ENCODE peak calls at places on chromosomes 11 and 22, in six cellular contexts. One of them, this sample, is unnamed.

GRCh38 chr11:108697872-108698473 is 33.1 kb downstream of the DDX10 start:
- DNase-seq in K562: peak
- DNase-seq in astrocyte: peak
- DNase-seq in fibroblast of mammary gland: peak
- DNase-seq in A549: peak
- DNase-seq in astrocyte of the cerebellum: peak
- DNase-seq in this sample: peak

GRCh38 chr22:27453688-27454087 is 347.9 kb downstream of the MN1 start:
- DNase-seq in K562: no peak
- DNase-seq in astrocyte: no peak
- DNase-seq in fibroblast of mammary gland: no peak
- DNase-seq in A549: no peak
- DNase-seq in astrocyte of the cerebellum: no peak
- DNase-seq in this sample: no peak

GRCh38 chr22:39209756-39210155 is 35.0 kb downstream of the PDGFB start:
- DNase-seq in K562: no peak
- DNase-seq in astrocyte: no peak
- DNase-seq in fibroblast of mammary gland: no peak
- DNase-seq in A549: no peak
- DNase-seq in astrocyte of the cerebellum: no peak
- DNase-seq in this sample: no peak

GRCh38 chr11:12122083-12122482 is 11.7 kb downstream of the MICAL2 start:
- DNase-seq in K562: peak
- DNase-seq in astrocyte: no peak
- DNase-seq in fibroblast of mammary gland: no peak
- DNase-seq in A549: peak
- DNase-seq in astrocyte of the cerebellum: no peak
- DNase-seq in this sample: no peak

GRCh38 chr11:62791501-62792192 is at the start of gene TMEM223:
- DNase-seq in K562: peak
- DNase-seq in astrocyte: peak
- DNase-seq in fibroblast of mammary gland: peak
- DNase-seq in A549: peak
- DNase-seq in astrocyte of the cerebellum: no peak
- DNase-seq in this sample: peak

GRCh38 chr11:33195391-33196190 is 34.3 kb upstream of the CSTF3 start:
- DNase-seq in K562: no peak
- DNase-seq in astrocyte: no peak
- DNase-seq in fibroblast of mammary gland: peak
- DNase-seq in A549: no peak
- DNase-seq in astrocyte of the cerebellum: no peak
- DNase-seq in this sample: no peak

GRCh38 chr11:7656704-7657103 is 16.6 kb downstream of the CYB5R2 start:
- DNase-seq in K562: no peak
- DNase-seq in astrocyte: no peak
- DNase-seq in fibroblast of mammary gland: no peak
- DNase-seq in A549: no peak
- DNase-seq in astrocyte of the cerebellum: no peak
- DNase-seq in this sample: no peak

GRCh38 chr11:11620251-11620965 is 1.4 kb downstream of the GALNT18 start:
- DNase-seq in K562: no peak
- DNase-seq in astrocyte: no peak
- DNase-seq in fibroblast of mammary gland: peak
- DNase-seq in A549: peak
- DNase-seq in astrocyte of the cerebellum: no peak
- DNase-seq in this sample: no peak

GRCh38 chr11:45988922-45989321 is 66.5 kb downstream of the LARGE2 start:
- DNase-seq in K562: no peak
- DNase-seq in astrocyte: no peak
- DNase-seq in fibroblast of mammary gland: no peak
- DNase-seq in A549: no peak
- DNase-seq in astrocyte of the cerebellum: no peak
- DNase-seq in this sample: no peak

GRCh38 chr11:85825590-85825989 is 14.6 kb upstream of the SYTL2 start:
- DNase-seq in K562: no peak
- DNase-seq in astrocyte: no peak
- DNase-seq in fibroblast of mammary gland: no peak
- DNase-seq in A549: no peak
- DNase-seq in astrocyte of the cerebellum: no peak
- DNase-seq in this sample: no peak

GRCh38 chr11:109424893-109425292 is 2.9 kb downstream of the C11orf87 start:
- DNase-seq in K562: peak
- DNase-seq in astrocyte: no peak
- DNase-seq in fibroblast of mammary gland: no peak
- DNase-seq in A549: no peak
- DNase-seq in astrocyte of the cerebellum: no peak
- DNase-seq in this sample: no peak

GRCh38 chr22:49749885-49750510 is 77.7 kb downstream of the BRD1 start:
- DNase-seq in K562: no peak
- DNase-seq in astrocyte: no peak
- DNase-seq in fibroblast of mammary gland: no peak
- DNase-seq in A549: no peak
- DNase-seq in astrocyte of the cerebellum: no peak
- DNase-seq in this sample: no peak

GRCh38 chr11:107581147-107581546 is 9.8 kb upstream of the ELMOD1 start:
- DNase-seq in K562: no peak
- DNase-seq in astrocyte: no peak
- DNase-seq in fibroblast of mammary gland: no peak
- DNase-seq in A549: no peak
- DNase-seq in astrocyte of the cerebellum: no peak
- DNase-seq in this sample: no peak

GRCh38 chr11:130904380-130904779 is 11.9 kb downstream of the SNX19 start:
- DNase-seq in K562: peak
- DNase-seq in astrocyte: no peak
- DNase-seq in fibroblast of mammary gland: peak
- DNase-seq in A549: no peak
- DNase-seq in astrocyte of the cerebellum: no peak
- DNase-seq in this sample: no peak

GRCh38 chr11:86919557-86920210 is 35.5 kb downstream of the FZD4 start:
- DNase-seq in K562: peak
- DNase-seq in astrocyte: peak
- DNase-seq in fibroblast of mammary gland: peak
- DNase-seq in A549: peak
- DNase-seq in astrocyte of the cerebellum: peak
- DNase-seq in this sample: peak

GRCh38 chr11:33912405-33913361 is 20.8 kb upstream of the LMO2 start:
- DNase-seq in K562: peak
- DNase-seq in astrocyte: peak
- DNase-seq in fibroblast of mammary gland: peak
- DNase-seq in A549: peak
- DNase-seq in astrocyte of the cerebellum: peak
- DNase-seq in this sample: peak

GRCh38 chr11:45919806-45920530 is 2.3 kb upstream of the PEX16 start:
- DNase-seq in K562: no peak
- DNase-seq in astrocyte: no peak
- DNase-seq in fibroblast of mammary gland: no peak
- DNase-seq in A549: no peak
- DNase-seq in astrocyte of the cerebellum: no peak
- DNase-seq in this sample: no peak

GRCh38 chr22:49609207-49609876 is 218.3 kb downstream of the BRD1 start:
- DNase-seq in K562: no peak
- DNase-seq in astrocyte: no peak
- DNase-seq in fibroblast of mammary gland: no peak
- DNase-seq in A549: no peak
- DNase-seq in astrocyte of the cerebellum: no peak
- DNase-seq in this sample: no peak

GRCh38 chr11:13487661-13488030 is 8.2 kb downstream of the PTH start:
- DNase-seq in K562: peak
- DNase-seq in astrocyte: no peak
- DNase-seq in fibroblast of mammary gland: peak
- DNase-seq in A549: peak
- DNase-seq in astrocyte of the cerebellum: no peak
- DNase-seq in this sample: no peak

GRCh38 chr22:20520093-20520511 is 12.7 kb downstream of the MED15 start:
- DNase-seq in K562: peak
- DNase-seq in astrocyte: peak
- DNase-seq in fibroblast of mammary gland: peak
- DNase-seq in A549: no peak
- DNase-seq in astrocyte of the cerebellum: no peak
- DNase-seq in this sample: peak

GRCh38 chr11:19242184-19242932 is 1.6 kb upstream of the E2F8 start:
- DNase-seq in K562: no peak
- DNase-seq in astrocyte: no peak
- DNase-seq in fibroblast of mammary gland: no peak
- DNase-seq in A549: no peak
- DNase-seq in astrocyte of the cerebellum: no peak
- DNase-seq in this sample: no peak

GRCh38 chr22:33022231-33022630 is 36.0 kb downstream of the SYN3 start:
- DNase-seq in K562: no peak
- DNase-seq in astrocyte: no peak
- DNase-seq in fibroblast of mammary gland: no peak
- DNase-seq in A549: no peak
- DNase-seq in astrocyte of the cerebellum: no peak
- DNase-seq in this sample: no peak

GRCh38 chr11:119471329-119471728 is 48.4 kb upstream of the THY1 start:
- DNase-seq in K562: no peak
- DNase-seq in astrocyte: no peak
- DNase-seq in fibroblast of mammary gland: no peak
- DNase-seq in A549: no peak
- DNase-seq in astrocyte of the cerebellum: no peak
- DNase-seq in this sample: no peak

GRCh38 chr11:113895367-113896155 is 9.0 kb upstream of the HTR3B start:
- DNase-seq in K562: no peak
- DNase-seq in astrocyte: no peak
- DNase-seq in fibroblast of mammary gland: no peak
- DNase-seq in A549: no peak
- DNase-seq in astrocyte of the cerebellum: no peak
- DNase-seq in this sample: no peak

GRCh38 chr11:128902515-128903066 is 11.4 kb downstream of the KCNJ5 start:
- DNase-seq in K562: no peak
- DNase-seq in astrocyte: peak
- DNase-seq in fibroblast of mammary gland: peak
- DNase-seq in A549: no peak
- DNase-seq in astrocyte of the cerebellum: no peak
- DNase-seq in this sample: peak

GRCh38 chr11:110892741-110893285 is 180.6 kb upstream of the ARHGAP20 start:
- DNase-seq in K562: no peak
- DNase-seq in astrocyte: no peak
- DNase-seq in fibroblast of mammary gland: no peak
- DNase-seq in A549: no peak
- DNase-seq in astrocyte of the cerebellum: no peak
- DNase-seq in this sample: no peak

GRCh38 chr11:65473275-65473860 is 25.5 kb upstream of the MALAT1 start:
- DNase-seq in K562: no peak
- DNase-seq in astrocyte: no peak
- DNase-seq in fibroblast of mammary gland: peak
- DNase-seq in A549: no peak
- DNase-seq in astrocyte of the cerebellum: no peak
- DNase-seq in this sample: no peak

GRCh38 chr22:37057226-37057625 is 5.7 kb downstream of the KCTD17 start:
- DNase-seq in K562: no peak
- DNase-seq in astrocyte: no peak
- DNase-seq in fibroblast of mammary gland: no peak
- DNase-seq in A549: no peak
- DNase-seq in astrocyte of the cerebellum: no peak
- DNase-seq in this sample: no peak

GRCh38 chr11:57597971-57598830 is 716 bp downstream of the SERPING1 start:
- DNase-seq in K562: peak
- DNase-seq in astrocyte: peak
- DNase-seq in fibroblast of mammary gland: peak
- DNase-seq in A549: no peak
- DNase-seq in astrocyte of the cerebellum: no peak
- DNase-seq in this sample: no peak

GRCh38 chr22:32310777-32311176 is 46.9 kb upstream of the RFPL3 start:
- DNase-seq in K562: no peak
- DNase-seq in astrocyte: no peak
- DNase-seq in fibroblast of mammary gland: no peak
- DNase-seq in A549: no peak
- DNase-seq in astrocyte of the cerebellum: no peak
- DNase-seq in this sample: no peak

GRCh38 chr22:42921301-42921700 is 64.2 kb upstream of the ARFGAP3 start:
- DNase-seq in K562: no peak
- DNase-seq in astrocyte: no peak
- DNase-seq in fibroblast of mammary gland: no peak
- DNase-seq in A549: no peak
- DNase-seq in astrocyte of the cerebellum: no peak
- DNase-seq in this sample: no peak

GRCh38 chr11:9070740-9071476 is 20.5 kb downstream of the SCUBE2 start:
- DNase-seq in K562: no peak
- DNase-seq in astrocyte: no peak
- DNase-seq in fibroblast of mammary gland: no peak
- DNase-seq in A549: no peak
- DNase-seq in astrocyte of the cerebellum: no peak
- DNase-seq in this sample: no peak

GRCh38 chr11:110362916-110363574 is 66.6 kb upstream of the RDX start:
- DNase-seq in K562: no peak
- DNase-seq in astrocyte: no peak
- DNase-seq in fibroblast of mammary gland: no peak
- DNase-seq in A549: no peak
- DNase-seq in astrocyte of the cerebellum: no peak
- DNase-seq in this sample: no peak

GRCh38 chr11:46299425-46300067 is 22.1 kb downstream of the CREB3L1 start:
- DNase-seq in K562: no peak
- DNase-seq in astrocyte: no peak
- DNase-seq in fibroblast of mammary gland: peak
- DNase-seq in A549: no peak
- DNase-seq in astrocyte of the cerebellum: no peak
- DNase-seq in this sample: peak

GRCh38 chr11:124640660-124641059 is 18.0 kb downstream of the TBRG1 start:
- DNase-seq in K562: peak
- DNase-seq in astrocyte: no peak
- DNase-seq in fibroblast of mammary gland: peak
- DNase-seq in A549: no peak
- DNase-seq in astrocyte of the cerebellum: no peak
- DNase-seq in this sample: no peak

GRCh38 chr22:31085493-31085824 is 4.3 kb downstream of the SMTN start:
- DNase-seq in K562: no peak
- DNase-seq in astrocyte: no peak
- DNase-seq in fibroblast of mammary gland: no peak
- DNase-seq in A549: no peak
- DNase-seq in astrocyte of the cerebellum: no peak
- DNase-seq in this sample: no peak
- TF ChIP-seq CTCF in K562: peak
- TF ChIP-seq CTCF in astrocyte: no peak
- TF ChIP-seq CTCF in fibroblast of mammary gland: no peak
- TF ChIP-seq CTCF in A549: no peak
- TF ChIP-seq CTCF in astrocyte of the cerebellum: no peak
- TF ChIP-seq CTCF in this sample: peak

GRCh38 chr11:742571-743201 is 4.6 kb upstream of the TALDO1 start:
- DNase-seq in K562: no peak
- DNase-seq in astrocyte: no peak
- DNase-seq in fibroblast of mammary gland: no peak
- DNase-seq in A549: no peak
- DNase-seq in astrocyte of the cerebellum: no peak
- DNase-seq in this sample: no peak
- TF ChIP-seq CTCF in K562: no peak
- TF ChIP-seq CTCF in astrocyte: no peak
- TF ChIP-seq CTCF in fibroblast of mammary gland: no peak
- TF ChIP-seq CTCF in A549: no peak
- TF ChIP-seq CTCF in astrocyte of the cerebellum: no peak
- TF ChIP-seq CTCF in this sample: no peak

GRCh38 chr11:17197431-17197898 is 10.3 kb downstream of the PIK3C2A start:
- DNase-seq in K562: no peak
- DNase-seq in astrocyte: peak
- DNase-seq in fibroblast of mammary gland: peak
- DNase-seq in A549: no peak
- DNase-seq in astrocyte of the cerebellum: no peak
- DNase-seq in this sample: peak
- TF ChIP-seq CTCF in K562: no peak
- TF ChIP-seq CTCF in astrocyte: no peak
- TF ChIP-seq CTCF in fibroblast of mammary gland: no peak
- TF ChIP-seq CTCF in A549: no peak
- TF ChIP-seq CTCF in astrocyte of the cerebellum: no peak
- TF ChIP-seq CTCF in this sample: peak

GRCh38 chr22:34801221-34801620 is 264.7 kb upstream of the ISX start:
- DNase-seq in K562: no peak
- DNase-seq in astrocyte: no peak
- DNase-seq in fibroblast of mammary gland: no peak
- DNase-seq in A549: no peak
- DNase-seq in astrocyte of the cerebellum: no peak
- DNase-seq in this sample: no peak
- TF ChIP-seq CTCF in K562: no peak
- TF ChIP-seq CTCF in astrocyte: no peak
- TF ChIP-seq CTCF in fibroblast of mammary gland: no peak
- TF ChIP-seq CTCF in A549: no peak
- TF ChIP-seq CTCF in astrocyte of the cerebellum: no peak
- TF ChIP-seq CTCF in this sample: no peak

This sample was measured in HFFc6.